ENCODE peak calls at places on chromosomes 2 and 18, in five cellular contexts. P is HepG2, O is K562, T is H1, G is GM12878. I is an unnamed sample.

GRCh38 chr2:75654012-75654411 is 7.4 kb downstream of the MRPL19 start:
- DNase-seq in P (no peak), O (no peak), G (no peak), T (no peak), I (no peak)

GRCh38 chr2:122808286-122808969 is 1053.0 kb downstream of the TSN start:
- DNase-seq in T (no peak), O (no peak), P (no peak), G (no peak), I (no peak)

GRCh38 chr18:13067124-13067523 is 76.0 kb downstream of the CEP192 start:
- DNase-seq in T (no peak), O (no peak), P (no peak), G (peak), I (no peak)

GRCh38 chr2:236783417-236784020 is 213.9 kb downstream of the ACKR3 start:
- DNase-seq in T (no peak), O (no peak), P (no peak), G (no peak), I (no peak)

GRCh38 chr2:159572459-159572858 is 43.9 kb downstream of the BAZ2B start:
- DNase-seq in P (no peak), O (no peak), T (no peak), G (no peak), I (no peak)

GRCh38 chr18:46413684-46414083 is 243.3 kb downstream of the LOXHD1 start:
- DNase-seq in G (no peak), T (no peak), O (no peak), P (no peak), I (no peak)

GRCh38 chr2:185502351-185502750 is 236.3 kb upstream of the FSIP2 start:
- DNase-seq in T (no peak), P (no peak), G (no peak), O (no peak), I (no peak)

GRCh38 chr2:122132292-122132691 is 376.8 kb downstream of the TSN start:
- DNase-seq in G (no peak), O (no peak), P (no peak), T (no peak), I (no peak)

GRCh38 chr18:13606589-13607254 is 119.6 kb downstream of the FAM210A start:
- DNase-seq in T (no peak), G (no peak), P (no peak), O (no peak), I (no peak)

GRCh38 chr2:26614205-26615128 is 26.7 kb downstream of the CIB4 start:
- DNase-seq in G (no peak), P (no peak), T (no peak), O (no peak), I (no peak)

GRCh38 chr2:138589663-138590062 is 88.1 kb downstream of the SPOPL start:
- DNase-seq in G (no peak), T (no peak), O (no peak), P (no peak), I (no peak)

GRCh38 chr2:203775684-203776083 is 69.2 kb downstream of the CD28 start:
- DNase-seq in O (no peak), P (no peak), T (no peak), G (no peak), I (no peak)

GRCh38 chr18:46416706-46417638 is 240.0 kb downstream of the LOXHD1 start:
- DNase-seq in G (no peak), O (peak), T (no peak), P (no peak), I (peak)

GRCh38 chr2:137467246-137467862 is 496.9 kb upstream of the HNMT start:
- DNase-seq in P (peak), T (peak), O (no peak), G (peak), I (no peak)

GRCh38 chr2:46835520-46835919 is 80.1 kb downstream of the MCFD2 start:
- DNase-seq in O (no peak), G (no peak), T (no peak), P (no peak), I (no peak)

GRCh38 chr2:143252138-143252907 is 123.1 kb downstream of the ARHGAP15 start:
- DNase-seq in O (no peak), G (no peak), P (no peak), T (no peak), I (no peak)

GRCh38 chr2:132871829-132872228 is 201.8 kb upstream of the LYPD1 start:
- DNase-seq in G (no peak), O (no peak), T (no peak), P (no peak), I (no peak)

GRCh38 chr2:101972621-101973434 is 18.9 kb upstream of the IL1R2 start:
- DNase-seq in T (no peak), P (no peak), O (no peak), G (no peak), I (no peak)

GRCh38 chr2:222903234-222904220 is 42.7 kb downstream of the ACSL3 start:
- DNase-seq in G (no peak), P (peak), T (no peak), O (peak), I (no peak)

GRCh38 chr2:85732467-85733120 is 21.2 kb upstream of the ATOH8 start:
- DNase-seq in P (no peak), G (no peak), T (no peak), O (no peak), I (no peak)

GRCh38 chr2:152658221-152658620 is 59.0 kb downstream of the PRPF40A start:
- DNase-seq in P (no peak), T (no peak), O (no peak), G (no peak), I (no peak)

GRCh38 chr18:38313851-38314250 is 748.3 kb upstream of the CELF4 start:
- DNase-seq in O (no peak), P (no peak), T (no peak), G (no peak), I (no peak)

GRCh38 chr2:1907849-1908533 is 163.7 kb upstream of the PXDN start:
- DNase-seq in O (no peak), T (no peak), G (no peak), P (no peak), I (no peak)

GRCh38 chr2:230828272-230828961 is 36.3 kb upstream of the ITM2C start:
- DNase-seq in O (peak), G (no peak), T (no peak), P (no peak), I (no peak)
- H3K4me3 ChIP-seq in O (no peak), G (peak), T (peak), P (no peak), I (no peak)

DNA sequence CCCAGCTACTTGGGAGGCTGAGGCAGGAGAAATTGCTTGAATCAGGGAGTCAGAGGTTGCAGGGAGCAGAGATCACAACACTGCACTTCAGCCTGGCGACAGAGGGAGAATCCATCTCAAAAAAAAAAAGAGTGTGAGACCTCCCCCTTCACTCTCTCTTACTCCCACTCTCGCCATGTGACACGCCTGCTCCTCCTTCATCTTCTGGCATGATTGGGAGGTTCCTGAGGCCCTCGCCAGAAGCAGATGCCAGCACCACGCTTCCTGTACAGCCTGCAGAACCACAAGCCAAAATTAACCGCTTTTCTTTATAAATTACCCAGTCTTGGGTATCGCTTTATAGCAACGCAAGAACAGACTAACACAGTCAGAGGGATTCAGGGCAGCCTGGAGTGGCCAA is 66.3 kb upstream of the CREB1 start:
- DNase-seq in O (no peak), P (no peak), G (no peak), T (no peak), I (no peak)
- TF ChIP-seq CEBPB in O (no peak), P (no peak), G (no peak), T (no peak), I (no peak)

GRCh38 chr2:17228461-17228860 is 289.8 kb downstream of the RAD51AP2 start:
- DNase-seq in G (no peak), O (no peak), T (no peak), P (no peak), I (no peak)
- TF ChIP-seq ZNF274 in G (no peak), O (no peak), T (no peak), P (no peak), I (no peak)

DNA sequence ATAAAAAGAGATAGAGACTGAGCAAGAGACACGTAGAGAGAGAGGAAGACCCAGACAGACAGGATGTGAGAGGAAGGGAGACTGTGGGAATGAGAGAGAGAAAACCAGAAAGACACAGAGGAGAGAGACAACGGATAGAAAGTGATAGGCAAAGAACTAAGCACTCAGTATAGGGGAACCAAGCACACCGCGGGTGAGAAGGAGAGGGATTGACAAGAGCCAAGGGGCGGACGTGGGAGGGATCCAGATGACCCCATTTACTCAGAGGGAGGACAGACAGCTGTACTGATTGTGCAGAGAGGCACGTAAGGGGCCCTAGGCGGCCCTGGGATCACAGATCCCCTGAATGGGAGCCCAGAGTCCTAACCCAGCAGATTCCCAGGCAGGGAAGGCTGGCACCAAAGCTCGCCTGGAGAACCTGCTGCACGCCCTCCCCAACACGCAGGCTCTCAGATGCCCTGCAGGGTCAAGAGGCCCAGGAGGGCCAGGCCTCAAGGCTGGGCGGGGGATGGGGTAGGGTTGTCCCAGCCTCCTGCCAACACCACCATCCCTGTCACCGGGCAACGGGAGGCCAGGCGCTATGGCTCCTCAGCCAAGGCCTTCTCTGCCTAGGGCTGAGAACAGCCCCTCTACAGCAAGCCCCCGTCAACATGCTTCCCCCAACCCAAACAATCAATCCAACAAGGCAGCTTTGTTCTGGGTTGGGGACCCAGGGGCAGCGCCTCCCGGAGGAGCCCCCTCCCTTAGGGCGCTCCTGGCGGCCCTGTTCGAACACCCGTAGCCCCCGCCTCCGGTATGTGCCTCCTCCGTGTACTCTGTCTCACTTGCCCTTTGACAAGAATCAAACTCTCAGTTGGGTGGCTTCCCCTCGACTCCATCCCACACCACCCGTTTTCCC is 579 bp downstream of the LOXL3 start:
- DNase-seq in T (no peak), P (no peak), G (no peak), O (no peak), I (no peak)
- H3K4me3 ChIP-seq in T (peak), P (peak), G (peak), O (no peak), I (peak)

I was measured in HCT116.